ENCODE peak calls at places on chromosomes 11 and 22, in seven cellular contexts. O is CD8-positive, alpha-beta T cell; Y is OCI-LY7; E is transverse colon; F is pancreas; S is right lobe of liver; X is mammary epithelial cell. K is an unnamed sample.

GRCh38 chr11:81725691-81726090 is 1008.0 kb downstream of the FAM181B start:
- DNase-seq in F (no peak), E (no peak), S (no peak), Y (no peak), X (peak; percentile 19), O (no peak), K (no peak)

GRCh38 chr22:47739216-47739615 is 976.8 kb downstream of the TBC1D22A start:
- DNase-seq in X (no peak), Y (no peak), E (no peak), O (no peak), S (no peak), F (no peak), K (no peak)

GRCh38 chr11:121350314-121351046 is 57.9 kb downstream of the SC5D start:
- DNase-seq in Y (no peak), F (no peak), X (no peak), E (no peak), S (no peak), O (no peak), K (no peak)

GRCh38 chr11:1825039-1825740 is 9.6 kb upstream of the SYT8 start:
- DNase-seq in X (no peak), S (no peak), F (peak; percentile 91), Y (peak; percentile 55), E (peak; percentile 62), O (no peak), K (peak; percentile 93)

GRCh38 chr22:45328822-45329535 is 19.2 kb downstream of the FAM118A start:
- DNase-seq in X (no peak), Y (no peak), S (peak; percentile 92), E (no peak), O (no peak), F (no peak), K (no peak)

GRCh38 chr11:47797633-47798032 is 30.5 kb upstream of the FNBP4 start:
- DNase-seq in Y (no peak), S (no peak), X (peak; percentile 55), F (no peak), E (no peak), O (no peak), K (no peak)

GRCh38 chr11:85784907-85785306 is 26.0 kb downstream of the SYTL2 start:
- DNase-seq in O (no peak), E (no peak), S (no peak), X (no peak), Y (no peak), F (no peak), K (no peak)

GRCh38 chr11:74577624-74578396 is 14.6 kb upstream of the POLD3 start:
- DNase-seq in Y (no peak), O (no peak), S (no peak), E (no peak), X (no peak), F (no peak), K (no peak)

GRCh38 chr11:119905162-119905561 is 176.2 kb upstream of the NECTIN1 start:
- DNase-seq in E (peak; percentile 55), Y (no peak), O (no peak), X (no peak), F (no peak), S (no peak), K (no peak)

GRCh38 chr11:106424111-106424510 is 346.6 kb downstream of the AASDHPPT start:
- DNase-seq in O (no peak), X (peak; percentile 85), Y (no peak), E (no peak), S (no peak), F (no peak), K (no peak)

GRCh38 chr11:32561835-32562234 is 21.8 kb upstream of the EIF3M start:
- DNase-seq in F (no peak), X (no peak), O (no peak), Y (no peak), E (no peak), S (no peak), K (no peak)

GRCh38 chr22:26310616-26311015 is 118.4 kb upstream of the ASPHD2 start:
- DNase-seq in Y (no peak), F (no peak), E (no peak), O (no peak), S (no peak), X (no peak), K (no peak)

GRCh38 chr11:111814567-111814966 is 48.4 kb upstream of the PPP2R1B start:
- DNase-seq in Y (no peak), F (no peak), O (no peak), E (no peak), S (no peak), X (no peak), K (no peak)

GRCh38 chr11:126358763-126359160 is 3.3 kb downstream of the ST3GAL4 start:
- DNase-seq in O (no peak), E (no peak), F (no peak), X (no peak), S (no peak), Y (no peak), K (no peak)
- H3K4me3 ChIP-seq in O (no peak overlapping the region), E (no peak overlapping the region), F (no peak overlapping the region), X (no peak overlapping the region), S (no peak overlapping the region), Y (no peak overlapping the region), K (no peak overlapping the region)

GRCh38 chr11:65414776-65415498 is 7.7 kb upstream of the NEAT1 start:
- DNase-seq in E (peak; percentile 8), S (peak; percentile 30), Y (no peak), X (no peak), F (peak; percentile 40), O (no peak), K (peak; percentile 28)
- H3K4me1 ChIP-seq in E (peaks cover 43% of the 10 kb centered on the region), S (no peaks in the 10 kb centered on the region), Y (peaks cover 54% of the 10 kb centered on the region), X (peaks cover 40% of the 10 kb centered on the region), F (peaks cover 40% of the 10 kb centered on the region), O (peaks cover 42% of the 10 kb centered on the region), K (peaks cover 46% of the 10 kb centered on the region)

GRCh38 chr22:38911434-38911833 is 39.4 kb upstream of the CBX6 start:
- DNase-seq in O (no peak), X (no peak), S (no peak), F (no peak), E (no peak), Y (no peak), K (no peak)
- TF ChIP-seq CTCF in O (no peak), X (no peak), S (no peak), F (no peak), E (no peak), Y (no peak), K (no peak)

GRCh38 chr11:129769059-129769458 is 46.6 kb upstream of the TMEM45B start:
- DNase-seq in X (no peak), E (no peak), S (no peak), F (no peak), O (no peak), Y (no peak), K (no peak)
- H3K4me3 ChIP-seq in X (no peak overlapping the region), E (no peak overlapping the region), S (no peak overlapping the region), F (no peak overlapping the region), O (no peak overlapping the region), Y (no peak overlapping the region), K (no peak overlapping the region)

GRCh38 chr11:5580577-5580976 is at the start of gene OR52B6:
- DNase-seq in Y (no peak), E (no peak), S (no peak), F (no peak), X (no peak), O (no peak), K (no peak)
- H3K4me1 ChIP-seq in Y (no peaks in the 10 kb centered on the region), E (no peaks in the 10 kb centered on the region), S (no peaks in the 10 kb centered on the region), F (no peaks in the 10 kb centered on the region), X (no peaks in the 10 kb centered on the region), O (no peaks in the 10 kb centered on the region), K (no peaks in the 10 kb centered on the region)

GRCh38 chr22:49923445-49923844 is 5.0 kb downstream of the CRELD2 start:
- DNase-seq in S (no peak), F (no peak), X (no peak), E (no peak), Y (no peak), O (no peak), K (no peak)
- TF ChIP-seq CTCF in S (no peak), F (no peak), X (no peak), E (peak; percentile 14), Y (peak; percentile 80), O (no peak), K (no peak)

DNA sequence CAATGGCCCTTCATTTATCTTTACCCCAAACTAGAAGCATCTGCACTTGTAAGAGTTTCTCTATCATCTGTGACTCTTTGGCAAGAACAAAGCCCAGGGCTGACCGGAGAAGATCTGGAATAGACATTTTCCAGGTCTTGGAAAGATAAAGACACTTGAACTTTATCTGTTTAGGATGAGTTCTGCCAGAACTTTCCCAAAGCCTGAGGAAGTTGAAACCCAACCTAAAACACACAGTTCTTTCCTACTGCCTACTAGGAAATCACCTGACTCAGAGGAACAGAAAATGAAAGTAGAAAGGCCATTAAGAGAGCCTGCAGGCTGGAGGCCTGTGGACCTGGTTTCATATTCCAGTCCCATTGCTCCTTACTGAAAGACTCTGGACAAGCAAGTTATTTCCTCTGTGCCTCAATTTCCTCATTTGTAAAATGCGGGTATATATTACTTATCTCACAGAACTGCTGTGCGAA is 1.4 kb downstream of the UBE2L6 start:
- DNase-seq in F (no peak), S (peak; percentile 58), O (no peak), X (peak; percentile 37), E (peak; percentile 57), Y (peak; percentile 54), K (no peak)
- H3K4me3 ChIP-seq in F (peak overlapping the region; percentile 83), S (peak overlapping the region; percentile 93), O (peak overlapping the region; percentile 86), X (peak overlapping the region; percentile 10), E (peak overlapping the region; percentile 81), Y (peak overlapping the region; percentile 81), K (peak overlapping the region; percentile 88)

GRCh38 chr11:94629741-94630140 is 62.6 kb downstream of the PIWIL4 start:
- DNase-seq in Y (no peak), E (no peak), O (no peak), F (no peak), S (no peak), X (no peak), K (no peak)
- H3K4me1 ChIP-seq in Y (no peaks in the 10 kb centered on the region), E (no peaks in the 10 kb centered on the region), O (no peaks in the 10 kb centered on the region), F (no peaks in the 10 kb centered on the region), S (no peaks in the 10 kb centered on the region), X (no peaks in the 10 kb centered on the region), K (no peaks in the 10 kb centered on the region)

DNA sequence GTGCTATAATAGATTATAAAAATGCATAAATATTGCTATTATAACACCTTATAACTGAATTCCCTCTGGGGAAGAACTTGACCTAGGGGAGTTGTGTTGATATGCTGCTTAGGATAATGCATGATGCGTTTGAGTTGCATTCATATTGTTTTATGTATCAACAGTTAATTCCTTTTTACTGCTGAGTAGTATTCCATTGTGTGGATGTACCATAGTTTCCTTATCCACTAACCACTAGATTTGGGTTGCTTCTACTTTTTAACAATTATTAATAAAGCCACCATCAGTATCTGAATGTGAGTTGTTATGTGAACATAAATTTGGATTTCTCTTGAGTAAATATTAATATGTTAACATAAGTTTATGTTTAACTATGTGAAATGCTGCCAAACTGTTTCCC is 19.7 kb upstream of the LRRC4C start:
- DNase-seq in Y (no peak), X (no peak), O (no peak), F (no peak), S (no peak), E (no peak), K (no peak)
- TF ChIP-seq CTCF in Y (no peak), X (no peak), O (no peak), F (no peak), S (no peak), E (no peak), K (no peak)